ENCODE peak calls at places on chromosomes 12 and 14, in seven cellular contexts. L is small intestine; C is fibroblast of gingiva; D is memory B cell; Q is activated naive CD4-positive, alpha-beta T cell treated with anti-CD3 and anti-CD28 coated beads, Interleukin-2, amount 50 U/mL, for 16 hours; N is fibroblast of mammary gland; X is iPS-NIHi11. E is an unnamed sample.

GRCh38 chr12:30706476-30706875 is 10.8 kb upstream of the IPO8 start:
- DNase-seq in Q (no peak), C (no peak), L (no peak), N (no peak), X (no peak), D (no peak), E (no peak)

GRCh38 chr14:52039124-52039815 is 29.6 kb downstream of the NID2 start:
- DNase-seq in C (no peak), D (no peak), X (no peak), L (no peak), Q (no peak), N (no peak), E (no peak)

GRCh38 chr12:75560167-75560566 is 48.8 kb upstream of the KRR1 start:
- DNase-seq in L (peak), D (no peak), C (peak), N (peak), X (peak), Q (no peak), E (peak)

GRCh38 chr12:113980054-113980453 is 13.9 kb upstream of the RBM19 start:
- DNase-seq in X (no peak), L (no peak), Q (no peak), C (no peak), D (no peak), N (no peak), E (no peak)

GRCh38 chr12:61923152-61923551 is 337.1 kb upstream of the USP15 start:
- DNase-seq in C (no peak), D (no peak), N (no peak), X (no peak), Q (no peak), L (no peak), E (no peak)

GRCh38 chr12:52990206-52990605 is 16.1 kb upstream of the EIF4B start:
- DNase-seq in C (no peak), Q (no peak), N (peak), X (no peak), L (no peak), D (no peak), E (no peak)

GRCh38 chr12:89461649-89462612 is 62.7 kb downstream of the GALNT4 start:
- DNase-seq in Q (no peak), N (peak), L (peak), X (peak), C (peak), D (peak), E (peak)

GRCh38 chr14:72715215-72715909 is 178.5 kb downstream of the DPF3 start:
- DNase-seq in C (no peak), X (no peak), L (no peak), N (peak), Q (no peak), D (no peak), E (no peak)

GRCh38 chr14:48052973-48053372 is 377.6 kb upstream of the MDGA2 start:
- DNase-seq in N (no peak), Q (no peak), D (no peak), X (no peak), C (no peak), L (no peak), E (no peak)